ENCODE peak calls at places on chromosomes 1 and 21, in seven cellular contexts. Z is AG04450; S is astrocyte; E is WERI-Rb-1; Q is SJSA1; C is CD8-positive, alpha-beta memory T cell; O is heart right ventricle. Y is an unnamed sample.
A peak's percentile ranks its signal among the peaks of the same experiment; 100 is the strongest.

GRCh38 chr21:30329203-30329868 is 8.2 kb downstream of the KRTAP27-1 start:
- DNase-seq in E (no peak), Z (no peak), Q (no peak), S (no peak), C (no peak), O (no peak), Y (no peak)

GRCh38 chr1:228860911-228861829 is 125.9 kb downstream of the RHOU start:
- DNase-seq in C (no peak), E (no peak), Q (peak; percentile 64), O (no peak), Z (peak; percentile 55), S (peak; percentile 89), Y (no peak)

GRCh38 chr1:81254560-81254959 is 546.2 kb upstream of the ADGRL2 start:
- DNase-seq in O (no peak), S (no peak), E (no peak), Z (no peak), C (no peak), Q (no peak), Y (no peak)

GRCh38 chr1:24418898-24419628 is 3.5 kb downstream of the NIPAL3 start:
- DNase-seq in Q (peak; percentile 96), C (no peak), O (no peak), E (no peak), S (peak; percentile 67), Z (no peak), Y (no peak)

GRCh38 chr1:236158719-236159118 is 16.4 kb downstream of the GPR137B start:
- DNase-seq in O (no peak), Z (no peak), E (no peak), Q (no peak), S (no peak), C (no peak), Y (no peak)

GRCh38 chr1:37947364-37947763 is 511 bp upstream of the INPP5B start:
- DNase-seq in E (no peak), Z (no peak), S (no peak), Q (no peak), O (no peak), C (no peak), Y (no peak)

GRCh38 chr1:156515956-156516355 is 15.4 kb upstream of the MEF2D start:
- DNase-seq in Q (no peak), S (no peak), C (no peak), Z (no peak), E (no peak), O (no peak), Y (no peak)

GRCh38 chr1:20486457-20487235 is 636 bp upstream of the CAMK2N1 start:
- DNase-seq in O (peak; percentile 79), Q (peak; percentile 79), C (no peak), Z (no peak), S (peak; percentile 48), E (peak; percentile 64), Y (peak; percentile 76)

GRCh38 chr1:10380594-10381275 is 18.1 kb upstream of the PGD start:
- DNase-seq in C (no peak), Q (peak; percentile 79), Z (peak; percentile 84), O (no peak), E (no peak), S (peak; percentile 93), Y (peak; percentile 6)

GRCh38 chr21:37367758-37368535 is 1.4 kb downstream of the DYRK1A start:
- DNase-seq in S (peak; percentile 36), O (peak; percentile 72), Z (no peak), C (peak; percentile 25), Q (no peak), E (peak; percentile 29), Y (no peak)

GRCh38 chr1:203934027-203934426 is 72.6 kb downstream of the SNRPE start:
- DNase-seq in O (no peak), C (no peak), Z (no peak), E (no peak), S (no peak), Q (peak; percentile 69), Y (no peak)

GRCh38 chr1:176111835-176112234 is 95.3 kb downstream of the COP1 start:
- DNase-seq in Z (no peak), Q (no peak), E (no peak), O (no peak), S (peak; percentile 8), C (no peak), Y (no peak)

GRCh38 chr1:113937146-113937545 is 8.0 kb downstream of the HIPK1 start:
- DNase-seq in C (no peak), Q (no peak), E (no peak), O (no peak), S (no peak), Z (no peak), Y (no peak)

GRCh38 chr1:229148041-229148671 is 122.8 kb upstream of the RAB4A start:
- DNase-seq in S (peak; percentile 18), Q (peak; percentile 83), Z (no peak), C (no peak), O (no peak), E (peak; percentile 24), Y (no peak)

GRCh38 chr1:58654322-58654721 is 45.5 kb downstream of the MYSM1 start:
- DNase-seq in Q (no peak), Z (no peak), O (no peak), C (no peak), S (no peak), E (no peak), Y (no peak)

GRCh38 chr1:58657082-58657481 is 42.8 kb downstream of the MYSM1 start:
- DNase-seq in Z (no peak), Q (no peak), S (no peak), E (no peak), O (no peak), C (no peak), Y (no peak)

GRCh38 chr1:58660105-58660504 is 39.8 kb downstream of the MYSM1 start:
- DNase-seq in O (no peak), Z (no peak), Q (no peak), C (no peak), E (no peak), S (no peak), Y (no peak)

GRCh38 chr1:58664881-58665280 is 35.0 kb downstream of the MYSM1 start:
- DNase-seq in Z (no peak), C (no peak), Q (no peak), O (no peak), S (no peak), E (no peak), Y (no peak)

GRCh38 chr1:58659516-58659915 is 40.3 kb downstream of the MYSM1 start:
- DNase-seq in Z (no peak), O (no peak), E (no peak), C (no peak), Q (no peak), S (no peak), Y (no peak)
- H3K27ac ChIP-seq in Z (no peak overlapping the region), O (no peak overlapping the region), E (no peak overlapping the region), C (no peak overlapping the region), Q (no peak overlapping the region), S (no peak overlapping the region), Y (no peak overlapping the region)

GRCh38 chr1:61887076-61887867 is 145.0 kb downstream of the PATJ start:
- DNase-seq in C (no peak), Q (no peak), E (no peak), S (peak; percentile 18), Z (no peak), O (no peak), Y (no peak)
- H3K27ac ChIP-seq in C (no peak overlapping the region), Q (no peak overlapping the region), E (no peak overlapping the region), S (no peak overlapping the region), Z (no peak overlapping the region), O (peak overlapping the region; percentile 52), Y (no peak overlapping the region)

GRCh38 chr1:221251580-221251979 is 372.3 kb downstream of the HLX start:
- DNase-seq in C (no peak), S (no peak), E (no peak), Z (no peak), O (no peak), Q (no peak), Y (no peak)

GRCh38 chr1:221246067-221246466 is 366.8 kb downstream of the HLX start:
- DNase-seq in Z (no peak), S (no peak), E (no peak), C (no peak), O (no peak), Q (no peak), Y (no peak)

GRCh38 chr1:221247050-221247449 is 367.8 kb downstream of the HLX start:
- DNase-seq in Z (no peak), E (no peak), Q (no peak), C (no peak), O (no peak), S (no peak), Y (no peak)

GRCh38 chr1:221241592-221241991 is 362.3 kb downstream of the HLX start:
- DNase-seq in C (no peak), S (no peak), Q (no peak), O (peak; percentile 46), Z (no peak), E (no peak), Y (no peak)

GRCh38 chr1:221246628-221247027 is 367.4 kb downstream of the HLX start:
- DNase-seq in O (no peak), C (no peak), Z (no peak), E (no peak), Q (no peak), S (no peak), Y (no peak)
- H3K27ac ChIP-seq in O (no peak overlapping the region), C (no peak overlapping the region), Z (no peak overlapping the region), E (no peak overlapping the region), Q (no peak overlapping the region), S (no peak overlapping the region), Y (no peak overlapping the region)

GRCh38 chr1:208240698-208241355 is 3.4 kb downstream of the PLXNA2 start:
- DNase-seq in Z (no peak), Q (no peak), E (no peak), C (no peak), O (no peak), S (no peak), Y (no peak)

GRCh38 chr1:208241541-208241940 is 2.6 kb downstream of the PLXNA2 start:
- DNase-seq in O (no peak), C (no peak), Q (no peak), S (no peak), Z (no peak), E (no peak), Y (no peak)

GRCh38 chr1:208238710-208239517 is 5.3 kb downstream of the PLXNA2 start:
- DNase-seq in Z (no peak), S (peak; percentile 25), C (no peak), O (no peak), Q (no peak), E (peak; percentile 57), Y (no peak)

GRCh38 chr1:208242186-208242585 is 2.0 kb downstream of the PLXNA2 start:
- DNase-seq in O (no peak), S (no peak), C (no peak), E (no peak), Q (no peak), Z (no peak), Y (no peak)

DNA sequence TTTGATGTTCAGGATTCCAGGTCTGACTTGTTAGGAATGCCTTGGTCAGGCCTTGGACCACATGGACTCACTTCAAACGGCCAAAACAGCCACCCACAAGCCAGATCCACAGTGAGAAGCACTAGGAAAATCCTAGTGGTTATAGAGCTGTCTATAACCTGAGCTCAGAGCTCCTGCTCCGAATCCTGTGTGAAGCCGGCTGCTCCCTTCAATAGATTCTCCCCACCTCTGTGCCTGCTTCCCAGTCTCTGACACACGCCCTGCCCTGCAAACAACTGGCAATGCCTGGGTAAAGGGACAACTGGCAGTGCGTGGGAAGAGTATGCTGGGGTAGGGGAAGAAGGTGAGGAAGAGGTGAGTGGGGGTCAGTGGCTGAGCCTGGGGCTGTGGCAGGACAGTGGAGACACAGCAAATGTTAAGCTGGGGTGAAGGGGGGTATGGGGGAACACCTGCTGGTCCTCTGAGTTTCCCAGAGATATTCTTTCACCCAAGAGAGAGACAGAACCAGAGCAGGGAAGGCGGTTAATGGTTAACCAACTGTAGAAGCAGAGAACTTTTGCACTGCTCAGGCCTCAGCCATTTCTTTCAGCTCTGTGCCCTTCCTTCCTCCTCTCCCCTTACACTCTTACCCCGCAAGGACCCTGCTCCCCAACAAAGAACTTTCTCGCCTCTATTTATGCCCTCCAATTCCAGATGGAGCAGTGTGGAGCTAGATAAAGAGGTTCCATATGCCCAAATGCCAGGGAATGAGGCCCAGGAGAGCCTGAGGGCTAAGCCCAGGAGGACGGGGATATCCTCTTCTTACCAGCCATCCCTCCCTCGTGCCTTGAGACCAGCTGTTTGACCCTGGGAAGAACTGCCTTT is 4.4 kb downstream of the PLXNA2 start:
- DNase-seq in Q (no peak), Z (no peak), S (peak; percentile 14), C (no peak), O (no peak), E (no peak), Y (no peak)
- H3K27ac ChIP-seq in Q (no peak overlapping the region), Z (no peak overlapping the region), S (no peak overlapping the region), C (no peak overlapping the region), O (peak overlapping the region; percentile 98), E (peak overlapping the region; percentile 11), Y (no peak overlapping the region)

Y was measured in substantia nigra.